ENCODE peak calls at places on chromosomes 6 and 20, in four cellular contexts. One of them, this sample, is unnamed.

GRCh38 chr6:15320683-15321082 is 74.8 kb downstream of the JARID2 start:
- DNase-seq in dermis blood vessel endothelial cell: no peak
- DNase-seq in heart left ventricle: no peak
- DNase-seq in HTR-8/SVneo: no peak
- DNase-seq in this sample: no peak

GRCh38 chr6:144266091-144266649 is 19.0 kb upstream of the UTRN start:
- DNase-seq in dermis blood vessel endothelial cell: peak; percentile 54
- DNase-seq in heart left ventricle: peak; percentile 78
- DNase-seq in HTR-8/SVneo: peak; percentile 44
- DNase-seq in this sample: peak; percentile 58

GRCh38 chr20:64106981-64107735 is at the start of gene NPBWR2:
- DNase-seq in heart left ventricle: peak; percentile 13
- DNase-seq in HTR-8/SVneo: no peak
- DNase-seq in dermis blood vessel endothelial cell: no peak
- DNase-seq in this sample: no peak

GRCh38 chr6:149903938-149904611 is 6.2 kb upstream of the RAET1E start:
- DNase-seq in heart left ventricle: no peak
- DNase-seq in dermis blood vessel endothelial cell: no peak
- DNase-seq in HTR-8/SVneo: no peak
- DNase-seq in this sample: no peak

GRCh38 chr6:140979642-140980091 is 1153.1 kb upstream of the GJE1 start:
- DNase-seq in HTR-8/SVneo: no peak
- DNase-seq in dermis blood vessel endothelial cell: peak; percentile 98
- DNase-seq in heart left ventricle: peak; percentile 35
- DNase-seq in this sample: peak; percentile 16

GRCh38 chr6:169940554-169941290 is 189.3 kb downstream of the ERMARD start:
- DNase-seq in HTR-8/SVneo: no peak
- DNase-seq in dermis blood vessel endothelial cell: no peak
- DNase-seq in heart left ventricle: no peak
- DNase-seq in this sample: no peak

GRCh38 chr20:10857362-10858070 is 183.7 kb upstream of the JAG1 start:
- DNase-seq in HTR-8/SVneo: no peak
- DNase-seq in heart left ventricle: no peak
- DNase-seq in dermis blood vessel endothelial cell: peak; percentile 96
- DNase-seq in this sample: peak; percentile 52

GRCh38 chr6:170101281-170102035 is 189.4 kb downstream of the DLL1 start:
- DNase-seq in heart left ventricle: no peak
- DNase-seq in dermis blood vessel endothelial cell: no peak
- DNase-seq in HTR-8/SVneo: no peak
- DNase-seq in this sample: no peak